ENCODE peak calls at places on chromosome 22, in six cellular contexts. One of them, this sample, is unnamed.

GRCh38 chr22:30253205-30253852 is 6.8 kb upstream of the LIF start:
- DNase-seq in ovary: no peak
- DNase-seq in uterus: peak
- DNase-seq in thyroid gland: no peak
- DNase-seq in body of pancreas: peak
- DNase-seq in esophagus squamous epithelium: no peak
- DNase-seq in this sample: no peak

GRCh38 chr22:28341001-28341400 is 338.6 kb downstream of the TTC28 start:
- DNase-seq in uterus: no peak
- DNase-seq in esophagus squamous epithelium: no peak
- DNase-seq in thyroid gland: no peak
- DNase-seq in ovary: no peak
- DNase-seq in body of pancreas: no peak
- DNase-seq in this sample: peak

GRCh38 chr22:40534379-40535188 is 101.9 kb downstream of the MRTFA start:
- DNase-seq in uterus: no peak
- DNase-seq in body of pancreas: no peak
- DNase-seq in ovary: no peak
- DNase-seq in thyroid gland: no peak
- DNase-seq in esophagus squamous epithelium: no peak
- DNase-seq in this sample: no peak

GRCh38 chr22:35454416-35455054 is 54.6 kb downstream of the MCM5 start:
- DNase-seq in body of pancreas: no peak
- DNase-seq in uterus: no peak
- DNase-seq in ovary: no peak
- DNase-seq in esophagus squamous epithelium: no peak
- DNase-seq in thyroid gland: no peak
- DNase-seq in this sample: no peak

GRCh38 chr22:30471616-30472318 is at the start of gene SEC14L3:
- DNase-seq in uterus: no peak
- DNase-seq in ovary: no peak
- DNase-seq in esophagus squamous epithelium: no peak
- DNase-seq in thyroid gland: peak
- DNase-seq in body of pancreas: peak
- DNase-seq in this sample: no peak

GRCh38 chr22:49735411-49736311 is 92.0 kb downstream of the BRD1 start:
- DNase-seq in esophagus squamous epithelium: no peak
- DNase-seq in uterus: no peak
- DNase-seq in ovary: no peak
- DNase-seq in body of pancreas: no peak
- DNase-seq in thyroid gland: no peak
- DNase-seq in this sample: no peak

GRCh38 chr22:50678651-50679521 is 6.3 kb downstream of the SHANK3 start:
- DNase-seq in body of pancreas: no peak
- DNase-seq in ovary: no peak
- DNase-seq in uterus: no peak
- DNase-seq in esophagus squamous epithelium: no peak
- DNase-seq in thyroid gland: no peak
- DNase-seq in this sample: no peak

GRCh38 chr22:44746836-44747519 is 5.4 kb upstream of the ARHGAP8 start:
- DNase-seq in esophagus squamous epithelium: no peak
- DNase-seq in thyroid gland: peak
- DNase-seq in ovary: no peak
- DNase-seq in body of pancreas: peak
- DNase-seq in uterus: no peak
- DNase-seq in this sample: no peak

GRCh38 chr22:32050678-32051515 is 7.8 kb downstream of the SLC5A1 start:
- DNase-seq in thyroid gland: peak
- DNase-seq in ovary: no peak
- DNase-seq in uterus: no peak
- DNase-seq in body of pancreas: peak
- DNase-seq in esophagus squamous epithelium: no peak
- DNase-seq in this sample: peak

GRCh38 chr22:42428760-42429159 is 3.4 kb downstream of the NFAM1 start:
- DNase-seq in thyroid gland: no peak
- DNase-seq in esophagus squamous epithelium: no peak
- DNase-seq in ovary: no peak
- DNase-seq in body of pancreas: no peak
- DNase-seq in uterus: no peak
- DNase-seq in this sample: no peak

GRCh38 chr22:42432818-42433217 is 615 bp upstream of the NFAM1 start:
- DNase-seq in esophagus squamous epithelium: no peak
- DNase-seq in thyroid gland: no peak
- DNase-seq in ovary: no peak
- DNase-seq in uterus: no peak
- DNase-seq in body of pancreas: no peak
- DNase-seq in this sample: no peak

GRCh38 chr22:42431401-42432019 is 693 bp downstream of the NFAM1 start:
- DNase-seq in ovary: no peak
- DNase-seq in uterus: no peak
- DNase-seq in esophagus squamous epithelium: no peak
- DNase-seq in thyroid gland: peak
- DNase-seq in body of pancreas: peak
- DNase-seq in this sample: no peak

GRCh38 chr22:42432020-42432596 is at the start of gene NFAM1:
- DNase-seq in esophagus squamous epithelium: no peak
- DNase-seq in ovary: no peak
- DNase-seq in body of pancreas: peak
- DNase-seq in uterus: no peak
- DNase-seq in thyroid gland: no peak
- DNase-seq in this sample: no peak

DNA sequence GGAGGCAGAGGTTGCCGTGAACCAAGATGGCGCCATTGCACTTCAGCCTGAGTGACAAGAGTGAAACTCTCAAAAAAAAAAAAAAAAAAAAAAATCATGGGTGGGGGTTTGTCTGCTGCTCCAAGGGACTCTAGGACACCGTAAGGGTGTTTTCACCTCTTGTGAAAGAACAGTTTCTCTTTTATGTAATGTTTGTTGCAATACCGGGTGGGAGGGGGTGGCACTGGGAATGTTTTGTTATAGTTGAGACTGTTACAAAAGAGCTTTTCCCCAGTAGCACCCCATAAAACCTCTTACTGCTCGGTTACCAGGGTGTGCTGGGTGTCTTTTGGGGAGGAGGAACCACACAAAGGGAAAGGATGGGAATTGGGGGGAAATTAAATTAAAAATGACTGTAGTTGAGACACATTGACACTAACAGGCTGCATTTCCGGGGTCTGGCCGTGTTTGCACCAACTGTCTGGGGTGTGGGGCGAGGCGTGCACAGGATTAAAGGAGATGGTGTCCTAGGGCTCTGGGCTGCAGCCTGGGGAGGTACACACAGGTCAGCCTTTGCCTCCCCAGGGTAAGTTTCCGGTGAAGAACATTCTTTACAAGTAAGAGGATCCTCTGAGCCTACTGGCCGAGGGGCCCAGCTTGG is 1.6 kb downstream of the NFAM1 start:
- DNase-seq in ovary: no peak
- DNase-seq in uterus: no peak
- DNase-seq in esophagus squamous epithelium: no peak
- DNase-seq in thyroid gland: no peak
- DNase-seq in body of pancreas: no peak
- DNase-seq in this sample: no peak
- TF ChIP-seq POLR2A in ovary: no peak
- TF ChIP-seq POLR2A in uterus: no peak
- TF ChIP-seq POLR2A in esophagus squamous epithelium: no peak
- TF ChIP-seq POLR2A in thyroid gland: no peak
- TF ChIP-seq POLR2A in body of pancreas: no peak
- TF ChIP-seq POLR2A in this sample: no peak

DNA sequence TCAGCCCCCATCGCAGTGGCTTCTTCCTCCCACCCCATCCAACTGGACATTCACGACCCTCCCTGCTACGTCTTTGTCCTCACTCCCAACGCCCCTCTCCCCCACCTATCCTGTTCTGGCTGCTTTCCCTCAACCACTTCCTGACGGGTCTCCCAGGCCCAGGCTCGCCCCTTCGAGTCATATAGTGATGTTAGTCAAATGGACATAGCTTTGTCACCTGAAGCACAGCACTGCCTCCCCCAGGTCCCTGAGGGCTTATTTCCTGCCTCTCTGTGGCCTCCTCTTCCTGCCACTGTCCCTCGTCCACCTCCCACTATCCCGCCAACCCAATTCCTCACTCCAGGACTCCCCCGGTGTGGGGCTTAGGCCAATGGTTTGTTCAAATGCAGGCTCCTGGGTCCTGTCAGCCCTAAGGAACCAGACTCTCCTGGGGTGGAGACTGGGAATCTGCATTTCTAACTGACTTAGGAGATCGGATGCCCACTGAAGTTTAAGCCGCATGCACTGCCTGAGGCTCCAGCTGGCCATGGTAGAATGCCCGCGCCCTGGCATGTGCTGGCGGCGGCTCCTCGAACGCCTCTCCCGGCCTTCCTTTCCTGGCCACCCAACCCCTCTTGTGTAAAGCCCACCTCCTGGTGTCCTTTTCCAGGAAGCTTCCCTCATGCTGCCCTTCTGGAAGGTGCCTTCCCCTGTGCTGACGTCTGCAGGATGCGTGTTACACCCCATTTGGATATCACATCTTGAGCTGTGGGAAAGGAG is 18.3 kb downstream of the SUN2 start:
- DNase-seq in thyroid gland: no peak
- DNase-seq in uterus: no peak
- DNase-seq in ovary: no peak
- DNase-seq in esophagus squamous epithelium: no peak
- DNase-seq in body of pancreas: no peak
- DNase-seq in this sample: no peak
- TF ChIP-seq POLR2A in thyroid gland: no peak
- TF ChIP-seq POLR2A in uterus: no peak
- TF ChIP-seq POLR2A in ovary: no peak
- TF ChIP-seq POLR2A in esophagus squamous epithelium: no peak
- TF ChIP-seq POLR2A in body of pancreas: no peak
- TF ChIP-seq POLR2A in this sample: no peak

DNA sequence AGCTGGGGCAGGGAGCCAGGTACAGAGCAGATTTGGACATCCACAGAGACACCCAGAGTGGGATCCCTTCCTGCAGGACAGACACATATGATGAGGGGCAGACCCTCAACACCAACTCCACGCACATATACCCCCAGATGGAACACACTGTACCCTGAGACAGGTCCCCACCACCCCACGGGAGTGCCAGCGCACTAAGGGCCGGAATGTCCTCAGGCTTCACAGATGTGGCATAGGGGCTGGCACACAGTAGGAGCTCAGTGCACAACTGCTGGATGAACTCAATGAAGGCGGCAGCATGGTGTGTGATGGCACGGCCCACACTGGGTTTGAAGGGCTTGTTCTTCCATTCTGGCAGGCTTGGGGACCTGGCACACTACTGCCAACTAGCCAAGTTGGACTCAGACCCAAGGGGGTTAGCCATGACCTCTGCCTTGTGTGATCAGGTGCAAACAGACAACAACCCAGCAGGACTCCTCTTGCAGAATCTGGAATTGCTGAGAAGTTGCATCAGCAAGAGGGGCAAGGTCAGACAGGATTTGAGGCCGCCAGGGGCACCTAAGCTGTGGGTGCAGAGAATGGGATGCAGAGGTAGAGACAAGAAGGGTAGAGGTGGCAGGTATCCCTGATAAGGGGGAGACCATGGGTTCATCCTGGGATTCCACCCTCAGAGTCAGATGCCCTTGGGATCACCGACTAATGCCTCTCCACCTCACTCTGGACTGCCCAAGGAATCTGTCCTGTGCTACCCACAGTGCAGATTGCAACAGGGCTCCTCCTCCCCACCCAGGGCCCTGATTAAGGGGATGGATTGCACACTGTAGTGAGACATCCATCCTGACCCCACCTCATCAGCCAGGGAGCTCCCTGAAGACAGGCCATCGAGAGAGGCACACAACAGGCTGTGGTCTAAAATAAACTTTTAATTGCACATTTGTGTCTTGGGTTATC is 2.4 kb downstream of the C22orf15 start:
- DNase-seq in uterus: no peak
- DNase-seq in ovary: no peak
- DNase-seq in body of pancreas: no peak
- DNase-seq in thyroid gland: no peak
- DNase-seq in esophagus squamous epithelium: no peak
- DNase-seq in this sample: no peak
- TF ChIP-seq POLR2A in uterus: no peak
- TF ChIP-seq POLR2A in ovary: no peak
- TF ChIP-seq POLR2A in body of pancreas: no peak
- TF ChIP-seq POLR2A in thyroid gland: no peak
- TF ChIP-seq POLR2A in esophagus squamous epithelium: no peak
- TF ChIP-seq POLR2A in this sample: no peak

DNA sequence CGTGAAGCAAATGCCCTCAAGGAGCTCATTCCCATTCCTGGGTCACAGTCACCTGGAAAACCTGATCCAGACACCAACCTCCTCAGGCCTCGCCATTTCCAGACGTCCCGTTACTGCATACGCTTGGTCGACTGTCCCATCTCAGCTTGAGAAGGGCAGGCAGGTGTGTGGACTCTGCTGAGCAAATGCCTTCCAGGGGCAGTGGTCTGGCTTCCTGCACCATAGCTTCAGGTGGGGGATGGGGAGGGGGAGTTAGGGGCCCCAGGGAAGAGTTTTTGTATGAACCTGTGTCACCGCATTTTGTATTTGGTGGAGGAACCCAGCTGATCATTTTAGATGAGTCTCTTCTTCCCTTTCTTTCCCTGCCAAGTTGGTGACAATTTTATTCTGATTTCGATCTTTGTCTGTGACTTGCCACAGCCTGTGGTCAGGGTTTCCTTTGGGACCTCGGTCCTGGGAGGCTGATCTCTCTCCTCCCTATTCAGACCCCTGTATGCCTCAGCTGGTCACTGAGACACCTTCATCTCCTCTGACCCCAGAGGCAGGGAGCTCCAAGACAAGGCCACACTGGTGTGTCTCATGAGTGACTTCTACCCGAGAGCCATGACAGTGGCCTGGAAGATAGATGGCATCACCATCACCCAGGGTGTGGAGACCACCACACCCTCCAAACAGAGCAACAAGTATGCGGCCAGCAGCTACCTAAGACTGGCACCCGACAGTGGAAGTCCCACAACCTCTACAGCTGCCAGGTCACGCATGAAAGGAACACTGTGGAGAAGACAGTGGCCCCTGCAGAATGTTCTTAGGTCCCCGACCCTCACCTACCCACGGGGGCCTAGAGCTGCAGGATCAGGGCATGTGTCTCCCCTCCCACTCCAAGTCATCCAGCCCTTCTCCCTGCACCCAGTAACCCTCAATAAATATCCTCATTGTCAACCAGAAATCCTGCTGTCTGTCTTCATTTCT is 22.9 kb downstream of the IGLL5 start:
- DNase-seq in thyroid gland: no peak
- DNase-seq in uterus: no peak
- DNase-seq in esophagus squamous epithelium: no peak
- DNase-seq in body of pancreas: no peak
- DNase-seq in ovary: no peak
- DNase-seq in this sample: no peak
- TF ChIP-seq POLR2A in thyroid gland: no peak
- TF ChIP-seq POLR2A in uterus: no peak
- TF ChIP-seq POLR2A in esophagus squamous epithelium: no peak
- TF ChIP-seq POLR2A in body of pancreas: no peak
- TF ChIP-seq POLR2A in ovary: no peak
- TF ChIP-seq POLR2A in this sample: no peak

This sample was measured in H54.